ENCODE peak calls at places on chromosomes 6 and 20, in five cellular contexts. U is iris pigment epithelial cell, G is T-cell, Q is RCC 7860, Z is NCI-H1105. C is an unnamed sample.

GRCh38 chr6:32700391-32701040 is 34.1 kb upstream of the HLA-DQB1 start:
- DNase-seq in U (peak), G (no peak), Q (peak), Z (peak), C (peak)

GRCh38 chr20:61169870-61170269 is 82.2 kb upstream of the CDH4 start:
- DNase-seq in U (no peak), G (no peak), Q (peak), Z (no peak), C (no peak)

GRCh38 chr6:38078671-38079070 is 259.1 kb downstream of the ZFAND3 start:
- DNase-seq in U (peak), G (no peak), Q (no peak), Z (no peak), C (no peak)

GRCh38 chr6:146240307-146240706 is 211.4 kb downstream of the GRM1 start:
- DNase-seq in U (no peak), G (no peak), Q (no peak), Z (no peak), C (no peak)

GRCh38 chr20:5316188-5317158 is at the start of gene PROKR2:
- DNase-seq in U (peak), G (no peak), Q (no peak), Z (no peak), C (no peak)

GRCh38 chr6:52106994-52107393 is 19.6 kb upstream of the PKHD1 start:
- DNase-seq in U (no peak), G (no peak), Q (no peak), Z (no peak), C (no peak)

GRCh38 chr6:37137201-37137880 is 32.6 kb upstream of the PIM1 start:
- DNase-seq in U (peak), G (no peak), Q (peak), Z (no peak), C (peak)

GRCh38 chr6:70980800-70981199 is 23.9 kb upstream of the B3GAT2 start:
- DNase-seq in U (no peak), G (no peak), Q (no peak), Z (no peak), C (no peak)

GRCh38 chr6:55562318-55562717 is 16.7 kb downstream of the HMGCLL1 start:
- DNase-seq in U (no peak), G (no peak), Q (no peak), Z (no peak), C (no peak)

GRCh38 chr6:26205625-26206574 is 118.7 kb downstream of the HFE start:
- DNase-seq in U (peak), G (no peak), Q (peak), Z (no peak), C (peak)

GRCh38 chr6:157528931-157529653 is 148.1 kb downstream of the ZDHHC14 start:
- DNase-seq in U (peak), G (no peak), Q (peak), Z (no peak), C (peak)

GRCh38 chr6:82906951-82907350 is 158.7 kb downstream of the UBE3D start:
- DNase-seq in U (peak), G (no peak), Q (peak), Z (no peak), C (peak)

GRCh38 chr6:138692978-138693909 is 80.3 kb upstream of the CCDC28A start:
- DNase-seq in U (peak), G (no peak), Q (peak), Z (peak), C (peak)

GRCh38 chr6:166554316-166554715 is 32.2 kb downstream of the RAMACL start:
- DNase-seq in U (no peak), G (no peak), Q (no peak), Z (no peak), C (no peak)

GRCh38 chr6:48111143-48111506 is at the start of gene PTCHD4:
- DNase-seq in U (peak), G (no peak), Q (peak), Z (peak), C (peak)

GRCh38 chr6:105515054-105515453 is 112.2 kb upstream of the PREP start:
- DNase-seq in U (no peak), G (no peak), Q (no peak), Z (no peak), C (no peak)

GRCh38 chr20:7760261-7761048 is 179.8 kb downstream of the HAO1 start:
- DNase-seq in U (no peak), G (no peak), Q (no peak), Z (no peak), C (peak)

GRCh38 chr6:149429427-149430360 is 29.6 kb downstream of the SUMO4 start:
- DNase-seq in U (no peak), G (no peak), Q (no peak), Z (no peak), C (no peak)

GRCh38 chr20:59425572-59425971 is 125.2 kb downstream of the EDN3 start:
- DNase-seq in U (no peak), G (no peak), Q (no peak), Z (no peak), C (no peak)

GRCh38 chr6:15350386-15351083 is 104.7 kb downstream of the JARID2 start:
- DNase-seq in U (no peak), G (no peak), Q (no peak), Z (peak), C (no peak)

GRCh38 chr6:36195471-36196048 is 984 bp upstream of the BRPF3 start:
- DNase-seq in U (no peak), G (no peak), Q (no peak), Z (peak), C (no peak)

C was measured in astrocyte.